ENCODE peak calls at places on chromosomes 16 and 17, in eight cellular contexts. Z, N, T, Y, J, U, O and E are unnamed samples.

GRCh38 chr17:50766222-50767023 is 895 bp downstream of the ANKRD40CL start:
- DNase-seq in J (no peak), T (no peak), U (no peak), O (no peak), N (no peak), Z (no peak), Y (no peak), E (no peak)

GRCh38 chr17:43713494-43714162 is 45.0 kb downstream of the SOST start:
- DNase-seq in U (peak), N (no peak), J (no peak), O (peak), T (no peak), Z (no peak), Y (peak), E (no peak)

GRCh38 chr17:63911657-63912100 is 621 bp upstream of the CSHL1 start:
- DNase-seq in Y (peak), N (no peak), J (peak), O (peak), Z (peak), U (peak), T (peak), E (no peak)

GRCh38 chr17:65552214-65552613 is 9.2 kb downstream of the AXIN2 start:
- DNase-seq in U (no peak), J (no peak), N (no peak), Z (no peak), O (no peak), T (no peak), Y (no peak), E (no peak)

GRCh38 chr16:49150341-49150740 is 131.3 kb downstream of the CBLN1 start:
- DNase-seq in U (no peak), N (no peak), Y (no peak), Z (no peak), J (no peak), O (peak), T (no peak), E (no peak)

GRCh38 chr16:70480127-70481105 is 26.0 kb downstream of the FCSK start:
- DNase-seq in O (peak), Z (no peak), U (no peak), T (no peak), N (no peak), J (no peak), Y (no peak), E (no peak)

GRCh38 chr17:81518113-81518784 is 5.7 kb upstream of the ACTG1 start:
- DNase-seq in Y (peak), N (no peak), T (no peak), J (no peak), O (no peak), U (no peak), Z (no peak), E (no peak)

GRCh38 chr16:87627542-87628245 is 25.4 kb downstream of the JPH3 start:
- DNase-seq in O (no peak), Z (no peak), J (no peak), Y (no peak), U (no peak), T (no peak), N (no peak), E (no peak)